ENCODE peak calls at places on chromosomes 13 and 19, in four cellular contexts. J is esophagus squamous epithelium, V is tibial nerve, X is A549. T is an unnamed sample. For H3K4me1, the result is how much of the 10 kb centered on the place peaks cover.

GRCh38 chr13:73703606-73704005 is 430.6 kb downstream of the KLF12 start:
- DNase-seq in J (no peak), V (no peak), X (no peak), T (no peak)

GRCh38 chr13:48531416-48532145 is 1.3 kb downstream of the RCBTB2 start:
- DNase-seq in J (no peak), V (no peak), X (no peak), T (no peak)

GRCh38 chr13:92739306-92739818 is 487.2 kb upstream of the GPC6 start:
- DNase-seq in J (no peak), V (no peak), X (no peak), T (no peak)

GRCh38 chr13:31909889-31910551 is 121.6 kb upstream of the FRY start:
- DNase-seq in J (no peak), V (peak), X (peak), T (peak)

GRCh38 chr19:41225238-41226052 is 6.4 kb downstream of the AXL start:
- DNase-seq in J (no peak), V (peak), X (peak), T (peak)

GRCh38 chr13:98221234-98221633 is 44.2 kb upstream of the RNF113B start:
- DNase-seq in J (no peak), V (no peak), X (no peak), T (no peak)

GRCh38 chr13:73401769-73402168 is 343.0 kb downstream of the KLF5 start:
- DNase-seq in J (no peak), V (no peak), X (no peak), T (no peak)

GRCh38 chr19:38162094-38162493 is 61.9 kb downstream of the DPF1 start:
- DNase-seq in J (no peak), V (no peak), X (no peak), T (no peak)

GRCh38 chr13:69264362-69265334 is 843.0 kb upstream of the ATXN8OS start:
- DNase-seq in J (no peak), V (no peak), X (no peak), T (no peak)

GRCh38 chr13:77859450-77859849 is 59.2 kb downstream of the EDNRB start:
- DNase-seq in J (no peak), V (peak), X (no peak), T (peak)

GRCh38 chr19:3153286-3154230 is 17.7 kb downstream of the GNA15 start:
- DNase-seq in J (no peak), V (no peak), X (no peak), T (no peak)
- H3K4me1 ChIP-seq in J (under half), V (under half), X (under half), T (under half)

DNA sequence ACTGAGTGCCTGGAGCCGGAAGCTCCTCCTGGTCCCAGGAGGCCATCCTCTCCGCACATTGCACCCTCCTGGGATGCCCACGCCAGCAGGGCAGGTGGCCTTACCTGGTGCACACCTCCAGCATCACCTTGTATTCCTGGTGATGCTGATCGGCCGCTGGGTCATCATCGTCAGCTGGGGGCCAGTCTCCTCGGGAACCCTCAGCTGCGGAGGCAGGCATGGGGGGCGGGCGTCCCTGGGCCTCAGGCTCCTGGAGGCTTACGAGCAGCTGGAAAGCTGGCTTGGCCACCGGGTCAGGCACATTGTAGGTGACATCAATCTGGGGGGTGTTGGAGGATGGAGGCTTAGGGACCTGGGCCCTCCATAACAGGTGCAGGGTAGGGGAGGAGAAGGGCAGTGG is 13.7 kb downstream of the F2RL3 start:
- DNase-seq in J (no peak), V (no peak), X (no peak), T (no peak)
- H3K4me3 ChIP-seq in J (no peak), V (no peak), X (no peak), T (no peak)

GRCh38 chr19:16366433-16367268 is 42.0 kb downstream of the KLF2 start:
- DNase-seq in J (no peak), V (no peak), X (no peak), T (no peak)
- H3K4me1 ChIP-seq in J (half or more), V (under half), X (under half), T (under half)

DNA sequence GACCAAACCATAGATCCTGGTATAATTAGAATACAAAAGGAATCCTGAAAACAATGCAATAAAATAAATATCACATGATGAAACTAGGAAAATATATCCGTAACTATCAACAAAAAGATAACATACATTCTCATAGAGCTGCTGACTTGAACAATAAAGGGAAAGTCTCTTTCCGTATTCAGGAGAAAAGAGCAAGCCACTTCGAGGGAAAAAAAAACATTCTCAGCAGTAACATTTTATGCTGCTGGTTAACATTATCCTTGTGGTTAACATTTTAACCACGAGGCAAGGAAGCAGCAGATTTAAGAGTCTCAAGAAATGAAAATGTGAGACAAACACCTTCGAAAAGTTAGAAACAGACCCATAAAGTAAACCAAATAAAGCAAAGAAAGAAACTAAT is 25.8 kb downstream of the NALCN start:
- DNase-seq in J (no peak), V (no peak), X (no peak), T (no peak)
- H3K4me3 ChIP-seq in J (no peak), V (no peak), X (no peak), T (no peak)

GRCh38 chr19:6048808-6049405 is 61.4 kb downstream of the RFX2 start:
- DNase-seq in J (no peak), V (peak), X (peak), T (peak)
- H3K4me1 ChIP-seq in J (under half), V (under half), X (under half), T (under half)

DNA sequence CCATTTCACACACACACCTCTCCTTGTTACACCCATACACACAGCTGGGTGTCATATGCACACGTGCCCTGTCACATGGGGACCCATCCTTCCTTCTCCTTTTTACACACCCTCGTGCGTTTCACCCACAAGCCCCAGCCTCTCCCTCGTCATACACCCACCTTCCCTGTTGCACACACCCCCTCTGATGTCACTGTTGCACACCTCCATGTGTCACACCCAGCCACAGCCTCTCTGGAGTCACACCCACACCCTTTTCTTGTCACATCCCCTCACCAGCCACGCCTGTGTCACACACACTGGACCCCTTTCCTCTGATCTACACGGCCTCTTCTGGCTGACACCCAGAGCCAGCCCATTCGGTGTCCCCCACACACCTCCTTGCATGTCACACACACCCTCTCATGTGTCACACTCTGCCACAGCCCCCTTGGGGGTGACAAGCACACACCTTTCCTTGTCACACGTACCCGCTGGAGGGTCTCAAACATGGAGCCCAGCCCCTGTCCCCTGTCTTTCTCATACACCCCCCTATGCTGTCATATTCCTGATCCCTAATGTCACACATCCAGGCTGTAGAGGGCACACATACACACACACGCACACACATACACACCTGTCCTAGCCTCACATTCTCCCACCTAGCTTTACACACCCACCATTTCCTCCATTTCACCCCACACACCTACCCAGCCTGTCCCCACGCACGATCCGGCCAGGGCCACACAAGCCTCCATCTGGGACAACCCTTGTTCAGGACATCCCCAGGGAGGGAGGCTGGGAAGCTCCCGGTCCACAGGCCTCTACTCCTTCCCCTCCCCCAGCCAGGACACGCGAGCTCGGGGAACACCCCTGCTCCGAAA is 1.4 kb downstream of the NOVA2 start:
- DNase-seq in J (no peak), V (peak), X (no peak), T (no peak)
- H3K4me3 ChIP-seq in J (peak), V (peak), X (peak), T (peak)

GRCh38 chr13:112892759-112893569 is 76.0 kb upstream of the MCF2L start:
- DNase-seq in J (no peak), V (no peak), X (no peak), T (no peak)
- H3K4me1 ChIP-seq in J (under half), V (under half), X (under half), T (under half)

GRCh38 chr13:99691552-99691951 is 190.3 kb downstream of the TM9SF2 start:
- DNase-seq in J (no peak), V (no peak), X (no peak), T (no peak)

GRCh38 chr13:99693812-99694211 is 192.5 kb downstream of the TM9SF2 start:
- DNase-seq in J (no peak), V (no peak), X (no peak), T (no peak)

GRCh38 chr13:99694251-99694650 is 193.0 kb downstream of the TM9SF2 start:
- DNase-seq in J (no peak), V (no peak), X (no peak), T (no peak)

GRCh38 chr13:99693351-99693750 is 192.1 kb downstream of the TM9SF2 start:
- DNase-seq in J (no peak), V (no peak), X (no peak), T (no peak)

GRCh38 chr13:99692854-99693253 is 191.6 kb downstream of the TM9SF2 start:
- DNase-seq in J (no peak), V (no peak), X (no peak), T (no peak)
- H3K4me3 ChIP-seq in J (no peak), V (no peak), X (no peak), T (no peak)

DNA sequence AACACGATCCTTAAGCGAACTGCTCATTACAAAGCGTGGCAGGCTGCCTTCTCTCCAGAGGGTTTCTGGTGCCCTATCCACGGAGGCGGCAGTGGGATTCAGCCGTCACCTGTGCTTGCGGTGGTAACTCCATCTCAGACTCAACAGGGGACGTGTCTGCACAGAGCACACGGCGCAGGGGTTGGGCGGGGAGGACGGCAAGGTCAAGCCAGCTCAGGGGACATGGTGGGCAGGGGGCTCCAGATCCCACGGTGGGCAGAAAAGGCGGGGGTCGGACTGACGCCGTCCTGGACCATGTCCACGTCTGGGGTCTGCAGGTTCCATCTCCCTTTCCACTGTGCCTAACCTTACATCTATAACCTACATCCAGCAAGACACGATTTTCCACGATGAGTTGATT is 70.7 kb downstream of the RASA3 start:
- DNase-seq in J (no peak), V (no peak), X (no peak), T (no peak)
- H3K4me1 ChIP-seq in J (half or more), V (half or more), X (under half), T (under half)